ENCODE peak calls at places on chromosomes 5 and 9, in six cellular contexts. One of them, this sample, is unnamed.

GRCh38 chr5:142931896-142932686 is 161.9 kb downstream of the ARHGAP26 start:
- DNase-seq in IMR-90: no peak
- DNase-seq in cardiac fibroblast: no peak
- DNase-seq in testis: no peak
- DNase-seq in left ventricle myocardium inferior: no peak
- DNase-seq in fibroblast of the aortic adventitia: no peak
- DNase-seq in this sample: no peak

GRCh38 chr5:178111925-178112324 is 1.4 kb upstream of the N4BP3 start:
- DNase-seq in fibroblast of the aortic adventitia: peak
- DNase-seq in left ventricle myocardium inferior: no peak
- DNase-seq in cardiac fibroblast: peak
- DNase-seq in IMR-90: peak
- DNase-seq in testis: no peak
- DNase-seq in this sample: no peak

GRCh38 chr9:72038890-72039410 is 21.5 kb downstream of the C9orf57 start:
- DNase-seq in testis: peak
- DNase-seq in cardiac fibroblast: peak
- DNase-seq in fibroblast of the aortic adventitia: peak
- DNase-seq in left ventricle myocardium inferior: peak
- DNase-seq in IMR-90: peak
- DNase-seq in this sample: peak

GRCh38 chr9:30774326-30774725 is 1610.1 kb upstream of the ACO1 start:
- DNase-seq in testis: peak
- DNase-seq in cardiac fibroblast: peak
- DNase-seq in fibroblast of the aortic adventitia: no peak
- DNase-seq in IMR-90: no peak
- DNase-seq in left ventricle myocardium inferior: no peak
- DNase-seq in this sample: no peak

GRCh38 chr9:672833-673232 is 168.7 kb upstream of the DMRT1 start:
- DNase-seq in IMR-90: no peak
- DNase-seq in cardiac fibroblast: no peak
- DNase-seq in fibroblast of the aortic adventitia: no peak
- DNase-seq in left ventricle myocardium inferior: no peak
- DNase-seq in testis: no peak
- DNase-seq in this sample: no peak

GRCh38 chr9:79617395-79617794 is 45.6 kb downstream of the TLE4 start:
- DNase-seq in IMR-90: peak
- DNase-seq in testis: peak
- DNase-seq in fibroblast of the aortic adventitia: peak
- DNase-seq in left ventricle myocardium inferior: no peak
- DNase-seq in cardiac fibroblast: peak
- DNase-seq in this sample: no peak

GRCh38 chr9:111414406-111414805 is 69.8 kb downstream of the ECPAS start:
- DNase-seq in testis: peak
- DNase-seq in cardiac fibroblast: no peak
- DNase-seq in IMR-90: no peak
- DNase-seq in fibroblast of the aortic adventitia: no peak
- DNase-seq in left ventricle myocardium inferior: no peak
- DNase-seq in this sample: no peak

GRCh38 chr5:79602884-79603283 is 9.4 kb upstream of the TENT2 start:
- DNase-seq in left ventricle myocardium inferior: no peak
- DNase-seq in testis: no peak
- DNase-seq in IMR-90: no peak
- DNase-seq in fibroblast of the aortic adventitia: no peak
- DNase-seq in cardiac fibroblast: no peak
- DNase-seq in this sample: no peak

GRCh38 chr5:180331647-180331950 is 21.5 kb downstream of the GFPT2 start:
- DNase-seq in IMR-90: no peak
- DNase-seq in testis: no peak
- DNase-seq in left ventricle myocardium inferior: no peak
- DNase-seq in fibroblast of the aortic adventitia: no peak
- DNase-seq in cardiac fibroblast: no peak
- DNase-seq in this sample: no peak

GRCh38 chr9:131398204-131398603 is 4.3 kb downstream of the PRRC2B start:
- DNase-seq in cardiac fibroblast: no peak
- DNase-seq in testis: peak
- DNase-seq in fibroblast of the aortic adventitia: no peak
- DNase-seq in left ventricle myocardium inferior: no peak
- DNase-seq in IMR-90: no peak
- DNase-seq in this sample: no peak

GRCh38 chr5:100965291-100965690 is 62.2 kb upstream of the ST8SIA4 start:
- DNase-seq in cardiac fibroblast: no peak
- DNase-seq in IMR-90: no peak
- DNase-seq in testis: no peak
- DNase-seq in left ventricle myocardium inferior: no peak
- DNase-seq in fibroblast of the aortic adventitia: no peak
- DNase-seq in this sample: no peak

GRCh38 chr9:122032346-122032745 is 60.8 kb downstream of the TTLL11 start:
- DNase-seq in IMR-90: no peak
- DNase-seq in testis: no peak
- DNase-seq in fibroblast of the aortic adventitia: no peak
- DNase-seq in left ventricle myocardium inferior: no peak
- DNase-seq in cardiac fibroblast: no peak
- DNase-seq in this sample: no peak

GRCh38 chr5:17069995-17070405 is 133.9 kb upstream of the MYO10 start:
- DNase-seq in testis: peak
- DNase-seq in fibroblast of the aortic adventitia: peak
- DNase-seq in IMR-90: no peak
- DNase-seq in cardiac fibroblast: no peak
- DNase-seq in left ventricle myocardium inferior: no peak
- DNase-seq in this sample: no peak

GRCh38 chr5:39774597-39774996 is 349.8 kb upstream of the DAB2 start:
- DNase-seq in left ventricle myocardium inferior: no peak
- DNase-seq in fibroblast of the aortic adventitia: no peak
- DNase-seq in IMR-90: no peak
- DNase-seq in testis: no peak
- DNase-seq in cardiac fibroblast: no peak
- DNase-seq in this sample: no peak

GRCh38 chr5:176700239-176700847 is 53.1 kb downstream of the TSPAN17 start:
- DNase-seq in testis: peak
- DNase-seq in left ventricle myocardium inferior: no peak
- DNase-seq in fibroblast of the aortic adventitia: no peak
- DNase-seq in IMR-90: no peak
- DNase-seq in cardiac fibroblast: no peak
- DNase-seq in this sample: no peak

GRCh38 chr5:151451626-151452520 is 4.5 kb downstream of the SLC36A1 start:
- DNase-seq in IMR-90: peak
- DNase-seq in cardiac fibroblast: peak
- DNase-seq in fibroblast of the aortic adventitia: no peak
- DNase-seq in left ventricle myocardium inferior: no peak
- DNase-seq in testis: peak
- DNase-seq in this sample: peak

GRCh38 chr5:5523066-5523505 is 100.6 kb downstream of the ICE1 start:
- DNase-seq in testis: no peak
- DNase-seq in cardiac fibroblast: no peak
- DNase-seq in IMR-90: peak
- DNase-seq in fibroblast of the aortic adventitia: peak
- DNase-seq in left ventricle myocardium inferior: no peak
- DNase-seq in this sample: no peak

GRCh38 chr9:36846621-36847020 is 187.4 kb downstream of the PAX5 start:
- DNase-seq in left ventricle myocardium inferior: no peak
- DNase-seq in fibroblast of the aortic adventitia: no peak
- DNase-seq in cardiac fibroblast: no peak
- DNase-seq in testis: no peak
- DNase-seq in IMR-90: no peak
- DNase-seq in this sample: no peak

GRCh38 chr5:142976861-142977260 is 206.7 kb downstream of the ARHGAP26 start:
- DNase-seq in left ventricle myocardium inferior: no peak
- DNase-seq in fibroblast of the aortic adventitia: no peak
- DNase-seq in testis: no peak
- DNase-seq in cardiac fibroblast: no peak
- DNase-seq in IMR-90: peak
- DNase-seq in this sample: peak

GRCh38 chr5:127011151-127011550 is 19.2 kb downstream of the MARCHF3 start:
- DNase-seq in IMR-90: peak
- DNase-seq in left ventricle myocardium inferior: no peak
- DNase-seq in cardiac fibroblast: peak
- DNase-seq in testis: no peak
- DNase-seq in fibroblast of the aortic adventitia: peak
- DNase-seq in this sample: peak

GRCh38 chr9:109110326-109111014 is 9.3 kb downstream of the TMEM245 start:
- DNase-seq in left ventricle myocardium inferior: no peak
- DNase-seq in fibroblast of the aortic adventitia: peak
- DNase-seq in cardiac fibroblast: peak
- DNase-seq in IMR-90: peak
- DNase-seq in testis: no peak
- DNase-seq in this sample: peak

GRCh38 chr5:96562614-96563013 is 99.6 kb upstream of the CAST start:
- DNase-seq in cardiac fibroblast: peak
- DNase-seq in testis: no peak
- DNase-seq in IMR-90: peak
- DNase-seq in fibroblast of the aortic adventitia: peak
- DNase-seq in left ventricle myocardium inferior: no peak
- DNase-seq in this sample: peak

GRCh38 chr9:36450110-36450732 is 50.2 kb upstream of the RNF38 start:
- DNase-seq in cardiac fibroblast: peak
- DNase-seq in left ventricle myocardium inferior: no peak
- DNase-seq in IMR-90: peak
- DNase-seq in testis: peak
- DNase-seq in fibroblast of the aortic adventitia: peak
- DNase-seq in this sample: peak

GRCh38 chr5:168328804-168329203 is 37.4 kb downstream of the WWC1 start:
- DNase-seq in cardiac fibroblast: no peak
- DNase-seq in testis: no peak
- DNase-seq in left ventricle myocardium inferior: no peak
- DNase-seq in IMR-90: peak
- DNase-seq in fibroblast of the aortic adventitia: no peak
- DNase-seq in this sample: no peak

GRCh38 chr5:172868924-172869565 is 35.0 kb downstream of the ERGIC1 start:
- DNase-seq in IMR-90: peak
- DNase-seq in fibroblast of the aortic adventitia: peak
- DNase-seq in left ventricle myocardium inferior: peak
- DNase-seq in cardiac fibroblast: peak
- DNase-seq in testis: peak
- DNase-seq in this sample: peak
- TF ChIP-seq CTCF in IMR-90: peak
- TF ChIP-seq CTCF in fibroblast of the aortic adventitia: peak
- TF ChIP-seq CTCF in left ventricle myocardium inferior: peak
- TF ChIP-seq CTCF in cardiac fibroblast: peak
- TF ChIP-seq CTCF in testis: peak
- TF ChIP-seq CTCF in this sample: peak

GRCh38 chr5:2302169-2302568 is 419.4 kb upstream of the IRX4 start:
- DNase-seq in testis: peak
- DNase-seq in left ventricle myocardium inferior: no peak
- DNase-seq in IMR-90: no peak
- DNase-seq in cardiac fibroblast: no peak
- DNase-seq in fibroblast of the aortic adventitia: no peak
- DNase-seq in this sample: no peak

GRCh38 chr5:2300421-2300820 is 417.7 kb upstream of the IRX4 start:
- DNase-seq in testis: peak
- DNase-seq in left ventricle myocardium inferior: no peak
- DNase-seq in fibroblast of the aortic adventitia: no peak
- DNase-seq in IMR-90: no peak
- DNase-seq in cardiac fibroblast: no peak
- DNase-seq in this sample: no peak

GRCh38 chr5:2298746-2299145 is 416.0 kb upstream of the IRX4 start:
- DNase-seq in left ventricle myocardium inferior: no peak
- DNase-seq in cardiac fibroblast: no peak
- DNase-seq in IMR-90: no peak
- DNase-seq in testis: peak
- DNase-seq in fibroblast of the aortic adventitia: no peak
- DNase-seq in this sample: no peak

GRCh38 chr5:2299388-2300220 is 416.9 kb upstream of the IRX4 start:
- DNase-seq in testis: no peak
- DNase-seq in left ventricle myocardium inferior: no peak
- DNase-seq in cardiac fibroblast: no peak
- DNase-seq in fibroblast of the aortic adventitia: no peak
- DNase-seq in IMR-90: no peak
- DNase-seq in this sample: no peak

DNA sequence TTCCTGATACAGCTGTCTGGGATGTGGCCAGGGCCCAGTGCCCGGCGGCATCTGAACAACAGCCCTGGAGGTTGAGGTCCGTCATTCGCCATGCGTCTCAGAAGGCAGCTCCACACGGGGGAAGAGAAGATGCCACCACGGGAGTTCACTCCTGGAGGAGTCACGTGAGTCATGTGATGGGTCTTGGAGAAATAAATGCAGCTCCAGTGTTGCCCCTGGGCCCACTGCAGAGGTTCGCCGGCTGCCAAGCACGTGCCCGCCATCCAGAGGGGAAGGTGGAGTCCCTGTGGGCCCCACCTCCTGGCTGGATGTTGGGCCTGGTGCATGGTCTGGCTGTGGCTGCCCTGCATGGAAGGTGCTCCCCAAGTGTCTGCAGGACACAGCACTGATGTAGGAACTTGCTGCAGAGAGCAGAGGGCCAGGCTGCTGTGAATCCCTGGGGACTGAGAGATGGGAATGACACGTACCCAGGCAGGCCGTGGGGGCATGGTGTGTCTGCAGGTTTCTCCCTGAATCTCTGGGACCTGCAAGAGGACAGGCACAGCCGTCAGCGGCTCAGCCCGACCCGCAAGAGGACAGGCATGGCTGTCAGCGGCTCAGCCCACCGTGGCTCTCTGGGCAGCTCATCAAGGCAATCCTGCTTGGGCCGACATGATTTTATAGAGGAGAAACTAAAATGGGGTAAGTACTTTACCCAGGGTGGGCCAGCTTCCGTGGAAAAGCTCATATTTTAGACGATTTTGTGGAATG is 418.3 kb upstream of the IRX4 start:
- DNase-seq in IMR-90: no peak
- DNase-seq in cardiac fibroblast: no peak
- DNase-seq in fibroblast of the aortic adventitia: no peak
- DNase-seq in testis: peak
- DNase-seq in left ventricle myocardium inferior: no peak
- DNase-seq in this sample: no peak
- TF ChIP-seq CTCF in IMR-90: no peak
- TF ChIP-seq CTCF in cardiac fibroblast: no peak
- TF ChIP-seq CTCF in fibroblast of the aortic adventitia: no peak
- TF ChIP-seq CTCF in testis: no peak
- TF ChIP-seq CTCF in left ventricle myocardium inferior: no peak
- TF ChIP-seq CTCF in this sample: no peak

GRCh38 chr9:25681270-25681669 is 3.0 kb upstream of the TUSC1 start:
- DNase-seq in fibroblast of the aortic adventitia: peak
- DNase-seq in cardiac fibroblast: peak
- DNase-seq in left ventricle myocardium inferior: no peak
- DNase-seq in IMR-90: peak
- DNase-seq in testis: no peak
- DNase-seq in this sample: no peak

GRCh38 chr9:25677301-25678146 is 720 bp downstream of the TUSC1 start:
- DNase-seq in left ventricle myocardium inferior: peak
- DNase-seq in IMR-90: peak
- DNase-seq in fibroblast of the aortic adventitia: peak
- DNase-seq in testis: peak
- DNase-seq in cardiac fibroblast: peak
- DNase-seq in this sample: no peak

GRCh38 chr9:25678846-25679360 is 659 bp upstream of the TUSC1 start:
- DNase-seq in cardiac fibroblast: no peak
- DNase-seq in fibroblast of the aortic adventitia: no peak
- DNase-seq in testis: no peak
- DNase-seq in left ventricle myocardium inferior: no peak
- DNase-seq in IMR-90: peak
- DNase-seq in this sample: no peak

GRCh38 chr9:25678147-25678666 is at the start of gene TUSC1:
- DNase-seq in IMR-90: peak
- DNase-seq in left ventricle myocardium inferior: peak
- DNase-seq in cardiac fibroblast: peak
- DNase-seq in fibroblast of the aortic adventitia: peak
- DNase-seq in testis: peak
- DNase-seq in this sample: no peak
- TF ChIP-seq CTCF in IMR-90: no peak
- TF ChIP-seq CTCF in left ventricle myocardium inferior: peak
- TF ChIP-seq CTCF in cardiac fibroblast: no peak
- TF ChIP-seq CTCF in fibroblast of the aortic adventitia: no peak
- TF ChIP-seq CTCF in testis: peak
- TF ChIP-seq CTCF in this sample: no peak

GRCh38 chr5:141003791-141004601 is 37.7 kb downstream of the PCDHAC2 start:
- DNase-seq in IMR-90: no peak
- DNase-seq in cardiac fibroblast: no peak
- DNase-seq in fibroblast of the aortic adventitia: no peak
- DNase-seq in testis: no peak
- DNase-seq in left ventricle myocardium inferior: no peak
- DNase-seq in this sample: no peak
- TF ChIP-seq CTCF in IMR-90: no peak
- TF ChIP-seq CTCF in cardiac fibroblast: no peak
- TF ChIP-seq CTCF in fibroblast of the aortic adventitia: no peak
- TF ChIP-seq CTCF in testis: no peak
- TF ChIP-seq CTCF in left ventricle myocardium inferior: no peak
- TF ChIP-seq CTCF in this sample: no peak